ENCODE peak calls at places on chromosomes 1 and 21, in four cellular contexts. K is suprapubic skin, V is body of pancreas, F is heart left ventricle. P is an unnamed sample.

GRCh38 chr1:223667484-223668182 is 2.1 kb upstream of the CAPN8 start:
- DNase-seq in K (no peak), V (no peak), F (no peak), P (no peak)

GRCh38 chr1:26391450-26391849 is 18.9 kb upstream of the ZNF683 start:
- DNase-seq in K (no peak), V (no peak), F (no peak), P (no peak)

GRCh38 chr1:27559466-27560030 is 44.4 kb downstream of the AHDC1 start:
- DNase-seq in K (no peak), V (no peak), F (no peak), P (no peak)

GRCh38 chr1:28553229-28553930 is 495 bp downstream of the TRNAU1AP start:
- DNase-seq in K (no peak), V (peak; percentile 43), F (peak; percentile 44), P (peak; percentile 22)

GRCh38 chr1:21655748-21656147 is 13.4 kb downstream of the RAP1GAP start:
- DNase-seq in K (no peak), V (peak; percentile 45), F (no peak), P (no peak)

GRCh38 chr1:76073471-76073870 is 1.1 kb upstream of the ST6GALNAC3 start:
- DNase-seq in K (no peak), V (no peak), F (no peak), P (no peak)

GRCh38 chr1:172719694-172720138 is 60.8 kb downstream of the FASLG start:
- DNase-seq in K (no peak), V (no peak), F (no peak), P (no peak)

GRCh38 chr1:12650001-12650421 is 6.1 kb downstream of the AADACL4 start:
- DNase-seq in K (no peak), V (no peak), F (no peak), P (no peak)

GRCh38 chr1:208939545-208940085 is 643.9 kb upstream of the CAMK1G start:
- DNase-seq in K (no peak), V (no peak), F (no peak), P (no peak)

GRCh38 chr1:212432163-212432705 is 486 bp upstream of the NENF start:
- DNase-seq in K (no peak), V (no peak), F (no peak), P (no peak)

GRCh38 chr1:176531036-176531435 is 68.1 kb downstream of the PAPPA2 start:
- DNase-seq in K (no peak), V (no peak), F (no peak), P (no peak)

GRCh38 chr1:119651133-119651532 is 3.1 kb upstream of the ZNF697 start:
- DNase-seq in K (no peak), V (no peak), F (no peak), P (no peak)

GRCh38 chr1:242017580-242018233 is 18.8 kb upstream of the MAP1LC3C start:
- DNase-seq in K (peak; percentile 73), V (peak; percentile 61), F (no peak), P (peak; percentile 31)

GRCh38 chr1:76379506-76379905 is 305.0 kb downstream of the ST6GALNAC3 start:
- DNase-seq in K (no peak), V (no peak), F (no peak), P (no peak)

GRCh38 chr1:71196685-71197084 is 115.8 kb upstream of the ZRANB2 start:
- DNase-seq in K (no peak), V (no peak), F (no peak), P (no peak)

GRCh38 chr1:162230096-162230495 is 146.6 kb downstream of the SPATA46 start:
- DNase-seq in K (no peak), V (peak; percentile 76), F (peak; percentile 41), P (no peak)

GRCh38 chr1:64038965-64039926 is 164.2 kb upstream of the UBE2U start:
- DNase-seq in K (peak; percentile 68), V (peak; percentile 34), F (no peak), P (peak; percentile 54)

GRCh38 chr21:36148886-36149285 is 7.7 kb upstream of the DOP1B start:
- DNase-seq in K (no peak), V (no peak), F (no peak), P (no peak)

GRCh38 chr21:36149788-36150187 is 6.8 kb upstream of the DOP1B start:
- DNase-seq in K (no peak), V (no peak), F (no peak), P (no peak)

GRCh38 chr21:36145259-36145658 is 10.4 kb downstream of the CBR3 start:
- DNase-seq in K (no peak), V (no peak), F (no peak), P (no peak)

GRCh38 chr21:36147891-36148290 is 8.7 kb upstream of the DOP1B start:
- DNase-seq in K (no peak), V (no peak), F (no peak), P (no peak)

GRCh38 chr21:36150192-36150711 is 6.4 kb upstream of the DOP1B start:
- DNase-seq in K (no peak), V (no peak), F (peak; percentile 68), P (peak; percentile 50)
- TF ChIP-seq POLR2A in K (no peak), V (no peak), F (no peak), P (no peak)

DNA sequence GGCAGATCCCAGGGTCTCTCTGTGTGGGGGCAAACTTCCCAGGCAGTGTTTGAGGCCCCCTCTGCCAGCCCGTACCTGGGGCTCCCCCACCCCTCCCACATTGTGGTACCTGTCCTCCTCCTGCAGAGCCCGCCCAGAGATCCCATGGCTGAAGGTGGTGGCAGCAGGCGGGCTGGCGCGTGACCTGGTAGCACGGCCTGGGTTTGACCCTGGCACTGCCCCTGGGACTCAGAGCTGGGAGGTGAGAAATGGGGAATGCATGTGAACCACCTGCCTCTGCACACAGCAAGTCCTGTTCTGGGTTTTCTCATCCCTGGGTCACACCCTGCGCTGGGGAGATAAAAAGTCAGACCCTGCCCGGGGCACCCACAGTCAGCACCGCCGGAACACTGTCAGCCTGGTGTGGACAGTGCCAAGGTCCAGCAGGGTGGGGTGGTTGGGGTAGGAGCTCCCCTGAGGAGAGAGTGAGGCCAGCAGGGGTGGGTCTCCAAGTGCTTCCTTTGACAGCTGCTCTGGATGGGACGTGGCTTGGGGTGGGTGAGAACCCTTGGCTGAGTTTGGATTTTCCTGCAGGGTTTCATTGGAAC is 11.8 kb downstream of the AGRN start:
- DNase-seq in K (no peak), V (no peak), F (no peak), P (no peak)
- H3K27ac ChIP-seq in K (no peak overlapping the region), V (no peak overlapping the region), F (no peak overlapping the region), P (no peak overlapping the region)

GRCh38 chr1:11013160-11013531 is 692 bp downstream of the TARDBP start:
- DNase-seq in K (no peak), V (no peak), F (no peak), P (no peak)

GRCh38 chr1:11012260-11013159 is at the start of gene TARDBP:
- DNase-seq in K (peak; percentile 89), V (peak; percentile 89), F (peak; percentile 92), P (peak; percentile 88)
- TF ChIP-seq POLR2A in K (peak; percentile 96), V (peak; percentile 86), F (peak; percentile 64), P (peak; percentile 93)

DNA sequence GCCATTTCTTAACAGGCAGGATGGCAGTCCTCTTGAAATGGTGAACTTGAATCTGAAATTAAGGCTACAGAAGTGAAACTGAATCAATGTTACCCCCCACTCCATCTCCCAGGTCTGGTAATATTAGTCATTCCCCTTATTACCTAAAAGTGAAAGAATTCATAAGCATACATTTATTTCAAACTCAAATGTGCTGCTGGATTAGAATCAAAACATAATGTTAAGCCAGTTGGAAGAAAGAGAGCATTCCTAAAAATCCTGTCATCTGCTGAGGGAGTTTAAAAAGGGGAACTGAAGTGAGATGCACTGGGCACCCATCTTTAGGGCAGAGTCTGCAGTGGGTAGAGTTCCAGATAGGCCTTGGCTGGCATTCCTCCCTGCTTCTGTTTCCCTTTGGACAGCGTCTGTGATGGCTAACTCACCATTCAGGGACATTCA is 17.4 kb downstream of the KIAA0319L start:
- DNase-seq in K (no peak), V (no peak), F (peak; percentile 35), P (no peak)
- H3K27ac ChIP-seq in K (no peak overlapping the region), V (peak overlapping the region; percentile 29), F (peak overlapping the region; percentile 67), P (peak overlapping the region; percentile 81)

DNA sequence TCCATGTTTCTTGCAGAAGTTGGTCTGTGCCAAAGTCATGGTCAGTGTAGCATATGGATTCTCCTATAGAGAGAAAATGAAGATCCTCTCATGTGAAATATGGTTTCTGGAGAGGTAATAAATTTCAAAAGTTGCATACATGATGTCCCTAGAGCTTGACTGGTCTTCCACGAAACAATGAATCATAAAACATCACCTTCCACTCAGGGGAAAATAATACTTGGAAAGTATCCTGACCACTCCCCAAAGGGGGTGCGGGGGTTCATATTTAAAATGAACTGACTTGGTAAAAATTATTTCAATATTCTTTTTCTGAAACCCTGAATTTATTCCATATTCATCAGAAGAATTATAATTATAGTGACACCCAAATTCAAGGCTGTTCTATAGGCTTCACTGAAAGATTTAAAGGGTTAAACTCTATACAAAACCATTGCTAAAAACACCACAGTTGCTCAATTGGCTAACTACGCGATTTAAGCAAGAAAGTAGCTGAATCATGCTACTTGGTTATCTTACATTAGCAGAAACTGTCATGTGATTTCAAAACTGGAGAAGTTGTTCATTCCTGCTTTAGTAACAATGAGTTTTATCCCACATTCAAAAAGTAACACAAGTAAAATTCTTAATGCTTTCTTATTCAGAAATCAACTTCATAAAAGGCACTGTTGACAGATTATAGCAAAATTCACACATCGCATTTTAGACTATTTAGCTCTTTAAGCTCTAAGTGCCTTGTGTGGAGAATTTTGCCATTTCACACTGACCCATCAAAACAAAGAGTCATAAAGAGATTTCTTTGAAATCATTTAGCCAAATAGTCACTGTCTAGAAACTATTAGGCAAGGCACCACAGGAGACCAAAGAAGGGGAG is 5.3 kb downstream of the CREG1 start:
- DNase-seq in K (no peak), V (no peak), F (no peak), P (no peak)
- TF ChIP-seq POLR2A in K (no peak), V (no peak), F (no peak), P (no peak)

DNA sequence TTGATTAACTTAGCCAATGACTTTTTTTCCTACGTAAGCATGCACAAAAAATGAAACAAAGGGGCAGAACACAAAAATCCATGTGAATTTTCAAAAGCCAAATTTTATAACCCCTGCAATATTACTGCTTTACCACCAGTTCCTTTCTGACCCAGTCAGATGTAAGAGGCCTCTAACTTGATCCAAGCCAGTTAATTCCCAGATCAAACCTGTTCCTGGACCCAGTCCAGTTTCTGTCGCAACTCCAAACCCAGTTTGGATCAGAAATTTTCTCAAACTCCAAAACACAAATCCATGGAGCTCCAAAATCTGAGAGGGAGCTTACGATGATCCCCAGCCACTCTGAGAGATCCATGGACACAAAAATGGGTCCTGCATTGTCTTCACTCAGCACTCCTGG is 7.8 kb upstream of the ZYG11A start:
- DNase-seq in K (no peak), V (no peak), F (no peak), P (no peak)
- H3K27ac ChIP-seq in K (no peak overlapping the region), V (no peak overlapping the region), F (no peak overlapping the region), P (no peak overlapping the region)